ENCODE peak calls at places on chromosomes 5 and 9, in four cellular contexts. Q is MM.1S, V is epithelial cell of esophagus, W is RWPE2. J is an unnamed sample.

GRCh38 chr5:113764382-113764781 is 250.9 kb downstream of the YTHDC2 start:
- DNase-seq in Q (no peak), V (no peak), W (no peak), J (no peak)

GRCh38 chr9:100088202-100088601 is 10.6 kb downstream of the ERP44 start:
- DNase-seq in Q (no peak), V (peak; percentile 81), W (no peak), J (no peak)

GRCh38 chr5:57054671-57055070 is 102.7 kb upstream of the MIER3 start:
- DNase-seq in Q (no peak), V (no peak), W (no peak), J (no peak)

GRCh38 chr9:89606049-89606481 is 1.3 kb downstream of the GADD45G start:
- DNase-seq in Q (peak; percentile 25), V (peak; percentile 83), W (peak; percentile 86), J (peak; percentile 35)

GRCh38 chr9:123914517-123915199 is 15.3 kb downstream of the DENND1A start:
- DNase-seq in Q (no peak), V (no peak), W (no peak), J (no peak)

GRCh38 chr9:129567842-129568559 is 52.9 kb downstream of the C9orf50 start:
- DNase-seq in Q (no peak), V (peak; percentile 30), W (no peak), J (no peak)

GRCh38 chr5:39714036-39714698 is 289.4 kb upstream of the DAB2 start:
- DNase-seq in Q (peak; percentile 62), V (peak; percentile 81), W (no peak), J (peak; percentile 15)

GRCh38 chr9:524008-524407 is 309.3 kb downstream of the DOCK8 start:
- DNase-seq in Q (no peak), V (peak; percentile 57), W (no peak), J (no peak)

GRCh38 chr5:43019615-43020293 is 20.4 kb downstream of the ANXA2R start:
- DNase-seq in Q (peak; percentile 98), V (peak; percentile 89), W (no peak), J (peak; percentile 73)

GRCh38 chr5:65625743-65626142 is 916 bp downstream of the SHLD3 start:
- DNase-seq in Q (no peak), V (no peak), W (no peak), J (no peak)

GRCh38 chr5:174413520-174414314 is 310.7 kb upstream of the MSX2 start:
- DNase-seq in Q (no peak), V (no peak), W (no peak), J (no peak)

DNA sequence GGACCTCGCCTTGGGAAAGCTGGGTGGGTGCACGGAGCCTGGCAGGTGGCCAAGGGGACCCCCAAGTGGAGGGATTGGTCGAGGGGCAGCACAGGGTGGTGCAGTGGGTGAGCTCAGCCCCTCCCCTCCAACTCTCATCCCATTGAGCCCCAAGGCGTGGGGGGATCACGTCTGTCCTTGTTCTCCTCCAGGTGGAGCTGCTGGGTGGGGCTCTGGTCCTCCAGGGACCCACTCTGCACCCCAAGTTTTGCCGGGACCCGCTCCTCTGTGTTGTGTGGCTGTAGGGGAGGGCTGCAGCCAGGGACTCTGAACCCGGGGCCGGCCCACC is 3.6 kb upstream of the FUT7 start:
- DNase-seq in Q (no peak), V (no peak), W (no peak), J (no peak)
- H3K4me3 ChIP-seq in Q (no peak overlapping the region), V (no peak overlapping the region), W (no peak overlapping the region), J (no peak overlapping the region)

DNA sequence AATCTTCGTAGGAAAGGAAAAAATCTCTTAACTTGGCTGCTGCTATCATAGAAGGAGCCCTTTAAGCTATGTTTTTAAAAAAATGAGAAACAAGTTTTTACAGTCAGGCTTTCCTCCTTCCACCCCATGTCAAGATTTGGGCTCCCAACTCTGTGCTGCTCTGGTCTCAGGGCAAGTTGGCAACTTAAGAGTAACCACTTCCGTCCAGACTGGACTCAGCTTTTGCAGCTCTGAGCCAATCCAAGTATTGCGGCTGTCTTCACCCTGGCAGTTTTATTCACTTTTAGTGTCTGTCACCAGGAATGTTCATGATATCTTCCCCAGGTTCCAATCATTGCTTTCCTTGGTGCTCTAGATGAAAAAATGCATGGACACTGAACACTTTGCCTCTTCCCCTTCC is 115.9 kb upstream of the GAS1 start:
- DNase-seq in Q (no peak), V (no peak), W (no peak), J (no peak)
- H3K4me3 ChIP-seq in Q (no peak overlapping the region), V (no peak overlapping the region), W (no peak overlapping the region), J (no peak overlapping the region)

GRCh38 chr5:23412011-23412410 is 95.4 kb upstream of the PRDM9 start:
- DNase-seq in Q (no peak), V (peak; percentile 94), W (no peak), J (no peak)

GRCh38 chr5:23411200-23411599 is 96.2 kb upstream of the PRDM9 start:
- DNase-seq in Q (no peak), V (no peak), W (no peak), J (no peak)

DNA sequence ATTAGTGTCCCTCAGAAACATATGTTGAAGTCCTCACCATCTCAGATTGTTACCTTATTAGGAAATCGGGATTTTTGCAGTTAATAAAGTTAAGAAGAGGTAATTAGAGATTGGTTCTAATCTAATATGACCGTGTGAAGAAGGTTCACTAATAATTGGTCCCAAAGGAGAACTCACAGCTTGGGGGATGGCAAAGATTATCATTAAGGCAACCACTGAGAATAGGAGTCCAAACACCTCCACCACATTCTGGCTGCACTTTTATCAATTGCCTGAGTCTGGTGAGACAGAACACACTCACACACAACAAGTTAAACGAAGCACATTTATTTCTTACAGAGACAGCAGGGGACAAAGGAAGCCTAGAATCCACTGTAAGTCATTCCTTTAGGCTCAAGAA is 94.9 kb upstream of the PRDM9 start:
- DNase-seq in Q (no peak), V (no peak), W (no peak), J (no peak)
- H3K4me3 ChIP-seq in Q (no peak overlapping the region), V (no peak overlapping the region), W (no peak overlapping the region), J (no peak overlapping the region)

GRCh38 chr5:180589771-180590542 is 1.3 kb downstream of the SCGB3A1 start:
- DNase-seq in Q (peak; percentile 14), V (no peak), W (no peak), J (no peak)
- H3K4me3 ChIP-seq in Q (no peak overlapping the region), V (no peak overlapping the region), W (no peak overlapping the region), J (peak overlapping the region; percentile 30)

J was measured in CD8-positive, alpha-beta T cell.